ENCODE peak calls at places on chromosomes 5 and 9, in five cellular contexts. One of them, this sample, is unnamed.

GRCh38 chr5:53406630-53407316 is 73.7 kb upstream of the FST start:
- DNase-seq in fibroblast of pulmonary artery: peak
- DNase-seq in HL-60: no peak
- DNase-seq in A549: peak
- DNase-seq in stomach: no peak
- DNase-seq in this sample: peak

GRCh38 chr9:91558879-91559278 is 135.2 kb upstream of the NFIL3 start:
- DNase-seq in fibroblast of pulmonary artery: peak
- DNase-seq in HL-60: no peak
- DNase-seq in A549: no peak
- DNase-seq in stomach: no peak
- DNase-seq in this sample: peak

GRCh38 chr5:50666261-50667078 is at the start of gene PARP8:
- DNase-seq in fibroblast of pulmonary artery: peak
- DNase-seq in HL-60: peak
- DNase-seq in A549: no peak
- DNase-seq in stomach: peak
- DNase-seq in this sample: peak

GRCh38 chr9:107172160-107172978 is 110.7 kb upstream of the RAD23B start:
- DNase-seq in fibroblast of pulmonary artery: peak
- DNase-seq in HL-60: peak
- DNase-seq in A549: peak
- DNase-seq in stomach: peak
- DNase-seq in this sample: peak

GRCh38 chr5:33531796-33532195 is 91.0 kb downstream of the TARS1 start:
- DNase-seq in fibroblast of pulmonary artery: no peak
- DNase-seq in HL-60: no peak
- DNase-seq in A549: no peak
- DNase-seq in stomach: no peak
- DNase-seq in this sample: no peak

GRCh38 chr5:2752875-2753435 is 1.5 kb upstream of the IRX2 start:
- DNase-seq in fibroblast of pulmonary artery: no peak
- DNase-seq in HL-60: no peak
- DNase-seq in A549: no peak
- DNase-seq in stomach: peak
- DNase-seq in this sample: no peak

GRCh38 chr9:89884356-89885083 is 279.7 kb downstream of the GADD45G start:
- DNase-seq in fibroblast of pulmonary artery: no peak
- DNase-seq in HL-60: no peak
- DNase-seq in A549: no peak
- DNase-seq in stomach: peak
- DNase-seq in this sample: no peak

GRCh38 chr5:52961238-52961637 is 27.9 kb upstream of the ITGA2 start:
- DNase-seq in fibroblast of pulmonary artery: no peak
- DNase-seq in HL-60: no peak
- DNase-seq in A549: no peak
- DNase-seq in stomach: no peak
- DNase-seq in this sample: peak

GRCh38 chr5:33891731-33892418 is at the start of gene ADAMTS12:
- DNase-seq in fibroblast of pulmonary artery: peak
- DNase-seq in HL-60: no peak
- DNase-seq in A549: peak
- DNase-seq in stomach: no peak
- DNase-seq in this sample: peak

GRCh38 chr9:111598730-111599091 is 736 bp downstream of the PTGR1 start:
- DNase-seq in fibroblast of pulmonary artery: peak
- DNase-seq in HL-60: no peak
- DNase-seq in A549: no peak
- DNase-seq in stomach: peak
- DNase-seq in this sample: peak

GRCh38 chr5:168985454-168985853 is 315.5 kb downstream of the SLIT3 start:
- DNase-seq in fibroblast of pulmonary artery: no peak
- DNase-seq in HL-60: no peak
- DNase-seq in A549: no peak
- DNase-seq in stomach: no peak
- DNase-seq in this sample: no peak

GRCh38 chr5:135458356-135458755 is 6.2 kb upstream of the TIFAB start:
- DNase-seq in fibroblast of pulmonary artery: no peak
- DNase-seq in HL-60: no peak
- DNase-seq in A549: no peak
- DNase-seq in stomach: no peak
- DNase-seq in this sample: no peak

GRCh38 chr9:74001382-74001781 is 495.8 kb upstream of the RORB start:
- DNase-seq in fibroblast of pulmonary artery: no peak
- DNase-seq in HL-60: no peak
- DNase-seq in A549: no peak
- DNase-seq in stomach: no peak
- DNase-seq in this sample: no peak

GRCh38 chr5:103866169-103866568 is 303.6 kb upstream of the NUDT12 start:
- DNase-seq in fibroblast of pulmonary artery: no peak
- DNase-seq in HL-60: no peak
- DNase-seq in A549: no peak
- DNase-seq in stomach: no peak
- DNase-seq in this sample: peak

GRCh38 chr5:73447234-73448071 is 1.1 kb downstream of the FOXD1 start:
- DNase-seq in fibroblast of pulmonary artery: peak
- DNase-seq in HL-60: no peak
- DNase-seq in A549: peak
- DNase-seq in stomach: no peak
- DNase-seq in this sample: peak

GRCh38 chr5:160030631-160031377 is 21.9 kb downstream of the TTC1 start:
- DNase-seq in fibroblast of pulmonary artery: peak
- DNase-seq in HL-60: no peak
- DNase-seq in A549: no peak
- DNase-seq in stomach: no peak
- DNase-seq in this sample: peak

GRCh38 chr9:15513335-15513734 is 2.6 kb upstream of the PSIP1 start:
- DNase-seq in fibroblast of pulmonary artery: peak
- DNase-seq in HL-60: no peak
- DNase-seq in A549: peak
- DNase-seq in stomach: no peak
- DNase-seq in this sample: no peak

GRCh38 chr5:62044989-62045388 is 261.0 kb upstream of the KIF2A start:
- DNase-seq in fibroblast of pulmonary artery: no peak
- DNase-seq in HL-60: no peak
- DNase-seq in A549: no peak
- DNase-seq in stomach: no peak
- DNase-seq in this sample: no peak

GRCh38 chr5:62046191-62046590 is 259.8 kb upstream of the KIF2A start:
- DNase-seq in fibroblast of pulmonary artery: no peak
- DNase-seq in HL-60: no peak
- DNase-seq in A549: no peak
- DNase-seq in stomach: no peak
- DNase-seq in this sample: no peak

GRCh38 chr5:62042007-62042406 is 264.0 kb upstream of the KIF2A start:
- DNase-seq in fibroblast of pulmonary artery: no peak
- DNase-seq in HL-60: no peak
- DNase-seq in A549: no peak
- DNase-seq in stomach: no peak
- DNase-seq in this sample: no peak

GRCh38 chr5:62041364-62041763 is 264.6 kb upstream of the KIF2A start:
- DNase-seq in fibroblast of pulmonary artery: no peak
- DNase-seq in HL-60: no peak
- DNase-seq in A549: no peak
- DNase-seq in stomach: no peak
- DNase-seq in this sample: no peak

GRCh38 chr5:62043289-62044274 is 262.4 kb upstream of the KIF2A start:
- DNase-seq in fibroblast of pulmonary artery: no peak
- DNase-seq in HL-60: no peak
- DNase-seq in A549: no peak
- DNase-seq in stomach: no peak
- DNase-seq in this sample: no peak
- H3K4me3 ChIP-seq in fibroblast of pulmonary artery: no peak
- H3K4me3 ChIP-seq in HL-60: no peak
- H3K4me3 ChIP-seq in A549: no peak
- H3K4me3 ChIP-seq in stomach: no peak
- H3K4me3 ChIP-seq in this sample: no peak

DNA sequence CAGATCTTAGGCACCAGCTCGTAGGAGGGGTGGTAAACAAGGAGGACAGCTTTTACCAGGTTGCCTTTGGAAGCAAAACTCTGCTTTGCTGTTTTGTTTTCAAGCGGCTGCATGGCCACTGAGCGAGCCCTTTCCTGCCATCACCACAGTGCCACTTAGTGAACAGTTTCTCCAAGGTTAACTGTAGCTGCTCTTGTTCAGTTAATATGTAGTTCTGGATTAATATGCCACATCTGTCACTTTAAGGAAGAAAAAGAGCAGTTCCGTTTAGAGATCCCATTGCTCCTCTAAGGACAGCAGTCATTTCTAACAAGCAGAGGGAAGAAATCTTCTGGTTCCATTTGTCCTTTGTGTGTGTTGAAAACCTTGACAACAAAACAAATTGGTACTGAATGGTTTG is 10.4 kb upstream of the ABL1 start:
- DNase-seq in fibroblast of pulmonary artery: no peak
- DNase-seq in HL-60: no peak
- DNase-seq in A549: no peak
- DNase-seq in stomach: no peak
- DNase-seq in this sample: no peak
- TF ChIP-seq CTCF in fibroblast of pulmonary artery: no peak
- TF ChIP-seq CTCF in HL-60: no peak
- TF ChIP-seq CTCF in A549: no peak
- TF ChIP-seq CTCF in stomach: no peak
- TF ChIP-seq CTCF in this sample: no peak

DNA sequence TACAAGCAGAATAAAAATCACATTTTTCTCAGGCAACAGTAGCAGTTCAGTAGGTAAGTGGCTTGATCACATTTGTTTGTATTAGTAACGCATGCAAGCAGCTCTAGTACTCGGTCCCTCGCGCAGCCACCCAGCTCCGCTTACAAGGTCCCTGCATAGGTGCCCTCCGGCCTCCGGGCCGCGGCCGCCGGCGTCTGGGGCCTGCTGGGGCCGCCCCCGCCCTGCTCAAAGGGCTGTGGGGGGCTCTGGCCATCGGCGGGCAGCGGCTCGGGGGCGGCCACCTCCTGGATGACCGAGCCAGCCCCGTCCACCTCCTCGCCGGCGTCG is 50.2 kb upstream of the UBAC1 start:
- DNase-seq in fibroblast of pulmonary artery: no peak
- DNase-seq in HL-60: no peak
- DNase-seq in A549: no peak
- DNase-seq in stomach: no peak
- DNase-seq in this sample: no peak
- H3K4me3 ChIP-seq in fibroblast of pulmonary artery: no peak
- H3K4me3 ChIP-seq in HL-60: no peak
- H3K4me3 ChIP-seq in A549: no peak
- H3K4me3 ChIP-seq in stomach: no peak
- H3K4me3 ChIP-seq in this sample: no peak

DNA sequence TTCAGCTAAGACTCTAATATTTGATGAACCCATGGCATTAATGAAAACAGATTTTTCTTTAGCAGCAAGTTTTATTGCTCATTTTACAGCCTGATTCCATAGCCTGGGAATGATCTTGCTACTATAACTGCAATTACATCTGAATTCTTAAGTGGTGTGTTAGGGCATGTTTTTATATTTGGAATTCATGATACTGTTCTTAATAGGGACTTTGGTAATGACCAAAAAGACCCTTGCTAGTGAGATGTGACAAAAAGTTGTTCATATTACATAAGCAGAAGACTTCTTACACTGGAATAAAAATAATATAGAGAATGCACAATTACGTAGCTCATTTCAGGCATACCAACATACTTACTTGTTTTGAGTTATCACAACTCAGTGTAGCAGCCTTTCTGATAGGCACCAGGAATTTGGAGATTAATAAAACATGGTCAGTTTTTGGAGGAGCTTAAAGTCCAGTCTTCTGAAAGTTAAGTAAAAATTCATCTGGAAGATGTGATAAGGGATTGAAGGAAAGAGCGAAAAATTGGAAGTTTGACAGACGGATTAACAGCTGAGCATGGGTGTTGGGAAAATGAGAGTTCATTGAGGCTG is 169.2 kb downstream of the TRPM3 start:
- DNase-seq in fibroblast of pulmonary artery: no peak
- DNase-seq in HL-60: no peak
- DNase-seq in A549: no peak
- DNase-seq in stomach: no peak
- DNase-seq in this sample: peak
- TF ChIP-seq CTCF in fibroblast of pulmonary artery: no peak
- TF ChIP-seq CTCF in HL-60: no peak
- TF ChIP-seq CTCF in A549: no peak
- TF ChIP-seq CTCF in stomach: no peak
- TF ChIP-seq CTCF in this sample: no peak

GRCh38 chr5:138954257-138955012 is 79.3 kb upstream of the LRRTM2 start:
- DNase-seq in fibroblast of pulmonary artery: no peak
- DNase-seq in HL-60: no peak
- DNase-seq in A549: no peak
- DNase-seq in stomach: peak
- DNase-seq in this sample: no peak

GRCh38 chr5:138955013-138955660 is 80.0 kb upstream of the LRRTM2 start:
- DNase-seq in fibroblast of pulmonary artery: no peak
- DNase-seq in HL-60: no peak
- DNase-seq in A549: no peak
- DNase-seq in stomach: peak
- DNase-seq in this sample: no peak

GRCh38 chr5:138952962-138953361 is 77.8 kb upstream of the LRRTM2 start:
- DNase-seq in fibroblast of pulmonary artery: no peak
- DNase-seq in HL-60: no peak
- DNase-seq in A549: no peak
- DNase-seq in stomach: no peak
- DNase-seq in this sample: no peak

GRCh38 chr5:138951986-138952735 is 77.0 kb upstream of the LRRTM2 start:
- DNase-seq in fibroblast of pulmonary artery: no peak
- DNase-seq in HL-60: no peak
- DNase-seq in A549: no peak
- DNase-seq in stomach: no peak
- DNase-seq in this sample: no peak

DNA sequence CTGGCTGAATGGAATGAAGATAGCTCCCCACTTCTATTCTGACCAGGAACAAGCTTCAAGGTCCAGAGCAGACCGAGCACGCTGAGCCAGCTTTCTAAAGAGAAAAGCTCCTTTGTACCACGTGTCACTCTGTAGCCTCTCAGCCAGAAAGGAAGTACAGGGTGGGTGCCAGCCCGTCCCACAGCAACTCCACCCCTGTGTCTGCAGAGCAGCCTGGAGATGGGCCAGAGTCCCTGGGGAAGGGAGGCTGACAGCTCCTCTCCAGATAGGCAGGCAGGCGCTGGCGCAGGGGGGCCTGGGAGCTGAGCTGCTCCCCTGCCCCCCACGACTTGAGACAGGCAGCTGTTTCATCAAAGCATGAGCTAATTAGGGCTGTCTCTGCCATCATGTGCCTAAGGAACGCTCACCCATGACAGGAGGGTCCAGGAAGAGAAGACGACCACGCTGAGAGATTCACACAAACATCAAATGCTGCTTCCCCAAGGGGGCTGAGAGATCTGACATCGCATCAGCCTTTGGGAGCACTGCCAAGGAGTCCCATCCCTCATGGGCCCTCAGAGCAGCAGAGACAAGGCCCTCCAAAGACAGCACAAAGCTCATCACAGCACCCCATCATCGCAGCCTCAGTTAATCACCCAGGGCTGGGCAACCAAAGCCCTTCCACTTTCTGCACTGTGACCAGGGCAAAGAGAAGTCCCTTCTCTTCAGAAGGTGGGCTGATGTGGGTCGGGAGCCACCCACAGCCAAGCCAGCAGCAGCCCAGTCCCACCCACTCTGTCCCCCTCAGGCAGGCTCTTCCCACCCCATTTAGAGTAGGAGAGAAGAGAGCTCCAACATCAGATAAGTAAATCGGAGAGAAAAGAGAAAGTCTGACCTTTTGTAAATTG is 78.5 kb upstream of the LRRTM2 start:
- DNase-seq in fibroblast of pulmonary artery: peak
- DNase-seq in HL-60: no peak
- DNase-seq in A549: no peak
- DNase-seq in stomach: peak
- DNase-seq in this sample: peak
- H3K4me3 ChIP-seq in fibroblast of pulmonary artery: no peak
- H3K4me3 ChIP-seq in HL-60: no peak
- H3K4me3 ChIP-seq in A549: no peak
- H3K4me3 ChIP-seq in stomach: no peak
- H3K4me3 ChIP-seq in this sample: no peak